ENCODE peak calls at places on chromosomes 2 and 18, in seven cellular contexts. K is NCI-H1436, F is NCI-H774, V is fibroblast of lung, W is AG08395, N is heart right ventricle, A is cardiac muscle cell. M is an unnamed sample.

GRCh38 chr2:19898592-19899329 is 3.0 kb downstream of the TTC32 start:
- DNase-seq in A (no peak), N (no peak), W (no peak), F (no peak), K (no peak), V (no peak), M (no peak)

GRCh38 chr2:102063948-102064678 is 72.4 kb downstream of the IL1R2 start:
- DNase-seq in F (no peak), V (peak; percentile 99), W (peak; percentile 96), K (no peak), N (peak; percentile 71), A (peak; percentile 91), M (peak; percentile 88)

GRCh38 chr18:27363918-27364317 is 178.8 kb upstream of the CHST9 start:
- DNase-seq in A (peak; percentile 30), K (no peak), F (no peak), V (no peak), W (no peak), N (no peak), M (no peak)

GRCh38 chr2:139924070-139924469 is 1143.9 kb upstream of the NXPH2 start:
- DNase-seq in W (no peak), A (peak; percentile 33), K (no peak), F (no peak), N (no peak), V (no peak), M (no peak)

GRCh38 chr2:36561223-36561944 is 36.6 kb downstream of the FEZ2 start:
- DNase-seq in W (peak; percentile 86), F (no peak), A (no peak), K (no peak), V (peak; percentile 86), N (no peak), M (peak; percentile 62)

GRCh38 chr2:2871480-2872308 is 505.9 kb downstream of the EIPR1 start:
- DNase-seq in V (no peak), K (peak; percentile 26), N (no peak), A (no peak), W (no peak), F (no peak), M (no peak)

GRCh38 chr2:262117-262516 is 1.7 kb downstream of the SH3YL1 start:
- DNase-seq in W (no peak), N (no peak), K (no peak), F (no peak), A (no peak), V (no peak), M (no peak)

GRCh38 chr18:23301971-23302370 is 151.1 kb upstream of the RIOK3 start:
- DNase-seq in W (no peak), K (peak; percentile 59), F (peak; percentile 37), A (no peak), V (no peak), N (no peak), M (no peak)

GRCh38 chr18:55097406-55098170 is 138.3 kb upstream of the CCDC68 start:
- DNase-seq in A (no peak), W (peak; percentile 76), V (peak; percentile 11), K (no peak), N (no peak), F (no peak), M (no peak)

GRCh38 chr2:12035956-12036639 is 289.7 kb downstream of the LPIN1 start:
- DNase-seq in W (no peak), V (no peak), F (no peak), A (no peak), N (no peak), K (no peak), M (no peak)

GRCh38 chr2:95068256-95068655 is 42.7 kb downstream of the MAL start:
- DNase-seq in N (no peak), A (no peak), K (no peak), V (no peak), W (no peak), F (no peak), M (no peak)

GRCh38 chr18:58527116-58528010 is 101.5 kb downstream of the ALPK2 start:
- DNase-seq in A (no peak), W (peak; percentile 41), V (no peak), F (no peak), K (peak; percentile 81), N (no peak), M (no peak)

GRCh38 chr2:23599691-23600090 is 214.7 kb downstream of the KLHL29 start:
- DNase-seq in V (no peak), F (peak; percentile 47), K (peak; percentile 59), A (no peak), N (no peak), W (no peak), M (no peak)

GRCh38 chr18:54717673-54718435 is 110.4 kb upstream of the RAB27B start:
- DNase-seq in K (no peak), F (peak; percentile 4), A (peak; percentile 13), V (no peak), W (no peak), N (no peak), M (no peak)

GRCh38 chr2:210324458-210324857 is 9.5 kb upstream of the MYL1 start:
- DNase-seq in V (no peak), W (no peak), K (no peak), F (no peak), N (no peak), A (no peak), M (no peak)

M was measured in hepatic stellate cell.